ENCODE peak calls at places on chromosomes 12 and 14, in four cellular contexts. One of them, this sample, is unnamed.

GRCh38 chr14:97299661-97300060 is 502.5 kb downstream of the VRK1 start:
- DNase-seq in HCT116: no peak
- DNase-seq in HepG2: no peak
- DNase-seq in K562: no peak
- DNase-seq in this sample: no peak

GRCh38 chr12:24393105-24393504 is 443.6 kb upstream of the SOX5 start:
- DNase-seq in HCT116: no peak
- DNase-seq in HepG2: no peak
- DNase-seq in K562: no peak
- DNase-seq in this sample: no peak

GRCh38 chr12:96239711-96240234 is 45.6 kb downstream of the ELK3 start:
- DNase-seq in HCT116: no peak
- DNase-seq in HepG2: no peak
- DNase-seq in K562: no peak
- DNase-seq in this sample: no peak

GRCh38 chr12:25977047-25977446 is 18.6 kb downstream of the RASSF8 start:
- DNase-seq in HCT116: no peak
- DNase-seq in HepG2: no peak
- DNase-seq in K562: no peak
- DNase-seq in this sample: no peak

GRCh38 chr12:87311206-87311605 is 718.0 kb downstream of the C12orf50 start:
- DNase-seq in HCT116: no peak
- DNase-seq in HepG2: no peak
- DNase-seq in K562: no peak
- DNase-seq in this sample: no peak

GRCh38 chr14:101347893-101348777 is 213.2 kb upstream of the DIO3 start:
- DNase-seq in HCT116: no peak
- DNase-seq in HepG2: no peak
- DNase-seq in K562: no peak
- DNase-seq in this sample: no peak

GRCh38 chr14:102909911-102910310 is 12.6 kb upstream of the AMN start:
- DNase-seq in HCT116: no peak
- DNase-seq in HepG2: no peak
- DNase-seq in K562: no peak
- DNase-seq in this sample: no peak

GRCh38 chr14:77603654-77604270 is 12.7 kb downstream of the SPTLC2 start:
- DNase-seq in HCT116: no peak
- DNase-seq in HepG2: peak
- DNase-seq in K562: peak
- DNase-seq in this sample: no peak

GRCh38 chr14:33657478-33657877 is 293.4 kb downstream of the EGLN3 start:
- DNase-seq in HCT116: no peak
- DNase-seq in HepG2: no peak
- DNase-seq in K562: no peak
- DNase-seq in this sample: no peak

GRCh38 chr12:77940011-77940423 is 109.3 kb downstream of the NAV3 start:
- DNase-seq in HCT116: peak
- DNase-seq in HepG2: no peak
- DNase-seq in K562: no peak
- DNase-seq in this sample: peak

GRCh38 chr12:49098035-49098451 is 3.4 kb upstream of the DHH start:
- DNase-seq in HCT116: no peak
- DNase-seq in HepG2: peak
- DNase-seq in K562: peak
- DNase-seq in this sample: peak

GRCh38 chr14:20632831-20633771 is 8.4 kb downstream of the OR6S1 start:
- DNase-seq in HCT116: no peak
- DNase-seq in HepG2: peak
- DNase-seq in K562: peak
- DNase-seq in this sample: peak

GRCh38 chr14:97369901-97370300 is 572.7 kb downstream of the VRK1 start:
- DNase-seq in HCT116: no peak
- DNase-seq in HepG2: no peak
- DNase-seq in K562: no peak
- DNase-seq in this sample: no peak

GRCh38 chr12:105451211-105451610 is 120.7 kb downstream of the C12orf75 start:
- DNase-seq in HCT116: no peak
- DNase-seq in HepG2: no peak
- DNase-seq in K562: no peak
- DNase-seq in this sample: no peak

GRCh38 chr14:96256420-96256819 is 410 bp downstream of the BDKRB1 start:
- DNase-seq in HCT116: no peak
- DNase-seq in HepG2: no peak
- DNase-seq in K562: no peak
- DNase-seq in this sample: no peak

GRCh38 chr14:88553886-88554457 is 835 bp downstream of the PTPN21 start:
- DNase-seq in HCT116: no peak
- DNase-seq in HepG2: no peak
- DNase-seq in K562: no peak
- DNase-seq in this sample: no peak

GRCh38 chr12:107328442-107329133 is 235.2 kb upstream of the CRY1 start:
- DNase-seq in HCT116: no peak
- DNase-seq in HepG2: no peak
- DNase-seq in K562: no peak
- DNase-seq in this sample: no peak

GRCh38 chr12:117966511-117966910 is 2.3 kb downstream of the KSR2 start:
- DNase-seq in HCT116: no peak
- DNase-seq in HepG2: no peak
- DNase-seq in K562: no peak
- DNase-seq in this sample: no peak

GRCh38 chr12:44859998-44860689 is 16.0 kb downstream of the NELL2 start:
- DNase-seq in HCT116: no peak
- DNase-seq in HepG2: no peak
- DNase-seq in K562: no peak
- DNase-seq in this sample: no peak

GRCh38 chr14:102323102-102323501 is 3.6 kb downstream of the ZNF839 start:
- DNase-seq in HCT116: peak
- DNase-seq in HepG2: peak
- DNase-seq in K562: no peak
- DNase-seq in this sample: peak

GRCh38 chr14:89276424-89276975 is 140.5 kb downstream of the FOXN3 start:
- DNase-seq in HCT116: no peak
- DNase-seq in HepG2: no peak
- DNase-seq in K562: no peak
- DNase-seq in this sample: no peak

GRCh38 chr12:2179953-2180736 is 127.4 kb downstream of the CACNA1C start:
- DNase-seq in HCT116: peak
- DNase-seq in HepG2: no peak
- DNase-seq in K562: no peak
- DNase-seq in this sample: no peak

GRCh38 chr12:122203301-122203967 is at the start of gene B3GNT4:
- DNase-seq in HCT116: peak
- DNase-seq in HepG2: no peak
- DNase-seq in K562: peak
- DNase-seq in this sample: no peak

GRCh38 chr14:69263364-69263763 is 3.4 kb downstream of the GALNT16 start:
- DNase-seq in HCT116: no peak
- DNase-seq in HepG2: no peak
- DNase-seq in K562: no peak
- DNase-seq in this sample: no peak

GRCh38 chr14:63964063-63964462 is 111.3 kb downstream of the SYNE2 start:
- DNase-seq in HCT116: no peak
- DNase-seq in HepG2: no peak
- DNase-seq in K562: no peak
- DNase-seq in this sample: no peak

GRCh38 chr14:96299441-96299840 is 43.4 kb downstream of the BDKRB1 start:
- DNase-seq in HCT116: no peak
- DNase-seq in HepG2: no peak
- DNase-seq in K562: no peak
- DNase-seq in this sample: no peak

GRCh38 chr12:73632191-73632590 is 905.4 kb upstream of the ATXN7L3B start:
- DNase-seq in HCT116: no peak
- DNase-seq in HepG2: no peak
- DNase-seq in K562: no peak
- DNase-seq in this sample: no peak

GRCh38 chr12:109461049-109461845 is 15.9 kb downstream of the KCTD10 start:
- DNase-seq in HCT116: no peak
- DNase-seq in HepG2: peak
- DNase-seq in K562: peak
- DNase-seq in this sample: no peak

GRCh38 chr14:89383171-89383845 is 33.7 kb downstream of the FOXN3 start:
- DNase-seq in HCT116: no peak
- DNase-seq in HepG2: no peak
- DNase-seq in K562: no peak
- DNase-seq in this sample: no peak

GRCh38 chr14:25026476-25027137 is 23.3 kb downstream of the STXBP6 start:
- DNase-seq in HCT116: no peak
- DNase-seq in HepG2: no peak
- DNase-seq in K562: no peak
- DNase-seq in this sample: no peak

GRCh38 chr14:64438181-64438839 is 27.0 kb upstream of the AKAP5 start:
- DNase-seq in HCT116: peak
- DNase-seq in HepG2: no peak
- DNase-seq in K562: no peak
- DNase-seq in this sample: no peak

GRCh38 chr12:55927588-55928502 is at the start of gene PYM1:
- DNase-seq in HCT116: peak
- DNase-seq in HepG2: peak
- DNase-seq in K562: peak
- DNase-seq in this sample: peak

GRCh38 chr12:121223283-121223946 is 13.5 kb downstream of the P2RX4 start:
- DNase-seq in HCT116: no peak
- DNase-seq in HepG2: no peak
- DNase-seq in K562: no peak
- DNase-seq in this sample: no peak

DNA sequence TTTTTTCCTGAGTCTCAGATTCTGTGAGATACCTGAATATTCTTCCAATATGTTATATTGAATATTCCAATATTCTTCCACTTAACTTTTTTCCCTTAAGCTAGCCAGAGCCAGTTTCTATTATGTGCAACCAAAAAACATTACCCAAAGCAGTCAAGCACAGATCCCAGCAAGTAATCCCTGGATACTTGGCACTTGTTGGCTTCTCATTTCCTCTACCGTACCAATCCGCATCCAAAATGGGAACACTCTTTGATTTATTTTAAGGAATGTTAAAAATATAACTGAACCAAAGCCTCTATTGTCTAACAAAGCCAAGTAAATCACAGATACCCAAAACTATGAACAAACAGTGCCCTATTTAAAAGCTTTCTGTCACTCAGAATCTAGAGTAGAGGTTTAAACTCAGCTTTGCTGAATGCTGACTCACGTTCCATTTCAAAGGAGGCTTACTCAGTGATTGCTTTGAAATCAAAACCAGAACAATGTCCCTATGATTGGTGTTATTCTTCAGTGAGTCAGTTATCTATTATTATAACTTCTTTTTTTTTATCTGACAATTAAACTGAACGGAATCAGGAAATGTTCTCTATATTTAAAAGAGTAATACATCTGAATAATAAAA is 360.6 kb downstream of the CCDC91 start:
- DNase-seq in HCT116: peak
- DNase-seq in HepG2: peak
- DNase-seq in K562: no peak
- DNase-seq in this sample: no peak
- TF ChIP-seq TCF7L2 in HCT116: peak
- TF ChIP-seq TCF7L2 in HepG2: no peak
- TF ChIP-seq TCF7L2 in K562: no peak
- TF ChIP-seq TCF7L2 in this sample: no peak

DNA sequence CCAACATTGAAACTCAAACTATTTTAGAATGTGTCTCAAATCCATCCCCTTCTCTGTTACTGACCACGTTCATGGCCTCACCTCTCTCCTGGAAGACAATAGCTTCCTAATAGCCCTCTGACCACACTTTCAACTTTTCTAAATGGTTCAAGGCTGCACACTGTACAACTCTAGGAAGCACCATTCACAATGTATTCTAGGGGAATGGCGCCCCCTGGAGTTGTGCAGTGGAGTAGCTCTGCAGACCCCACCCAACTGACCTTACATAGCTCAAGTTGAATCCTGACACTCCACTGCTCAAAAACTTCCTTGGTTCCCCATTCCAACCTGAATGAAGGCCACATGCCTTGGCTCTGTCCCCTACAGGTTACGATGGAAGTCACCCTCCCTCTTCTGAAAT is 77.6 kb downstream of the GAS2L3 start:
- DNase-seq in HCT116: no peak
- DNase-seq in HepG2: no peak
- DNase-seq in K562: no peak
- DNase-seq in this sample: no peak
- TF ChIP-seq CTCF in HCT116: no peak
- TF ChIP-seq CTCF in HepG2: peak
- TF ChIP-seq CTCF in K562: no peak
- TF ChIP-seq CTCF in this sample: peak

DNA sequence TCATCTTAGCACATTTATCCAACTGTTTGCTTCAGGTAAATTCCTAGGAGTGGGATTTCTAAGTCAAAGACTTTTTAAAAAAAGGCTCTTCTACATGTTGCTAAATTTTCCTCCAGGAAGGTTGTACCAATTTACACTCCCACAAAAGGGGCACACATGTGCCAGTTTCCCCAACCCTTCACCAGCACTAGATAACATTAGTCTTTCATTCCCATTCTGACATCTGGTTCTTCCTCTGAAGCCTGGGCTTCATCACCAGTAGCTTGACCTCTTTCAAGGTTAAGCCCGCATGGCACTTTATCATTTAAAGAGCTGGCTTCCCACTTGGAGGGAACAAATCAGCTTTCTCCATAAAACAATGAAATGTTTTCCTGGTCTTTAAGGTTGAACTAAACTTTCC is 168.4 kb downstream of the MYRFL start:
- DNase-seq in HCT116: no peak
- DNase-seq in HepG2: no peak
- DNase-seq in K562: no peak
- DNase-seq in this sample: no peak
- TF ChIP-seq SIN3A in HCT116: no peak
- TF ChIP-seq SIN3A in HepG2: no peak
- TF ChIP-seq SIN3A in K562: no peak
- TF ChIP-seq SIN3A in this sample: no peak

DNA sequence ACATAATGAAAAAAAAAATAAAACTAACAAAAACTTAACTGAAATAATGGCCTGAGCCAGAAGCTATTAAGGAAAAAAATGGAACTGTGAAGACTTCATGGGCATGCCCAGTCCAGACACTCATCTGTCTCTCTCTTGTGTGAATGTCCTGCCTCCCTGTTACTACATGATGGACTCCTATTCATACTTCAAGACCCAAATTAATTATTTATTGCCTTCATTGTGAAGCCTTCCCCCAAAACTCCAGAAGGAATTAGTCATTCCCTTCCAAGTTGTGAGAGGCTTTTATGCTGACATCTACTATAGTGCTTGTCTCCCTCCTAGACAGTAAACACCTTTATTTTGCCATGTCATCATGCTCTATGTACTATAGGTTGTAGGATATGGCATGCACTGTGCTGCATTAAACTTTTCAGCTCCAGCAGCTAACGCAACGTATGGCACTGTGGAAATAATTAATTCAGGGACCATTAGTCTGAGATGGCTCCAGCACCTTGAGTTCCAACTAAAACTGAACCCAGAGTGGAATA is 25.0 kb upstream of the C12orf42 start:
- DNase-seq in HCT116: no peak
- DNase-seq in HepG2: no peak
- DNase-seq in K562: no peak
- DNase-seq in this sample: no peak
- TF ChIP-seq TCF7L2 in HCT116: no peak
- TF ChIP-seq TCF7L2 in HepG2: no peak
- TF ChIP-seq TCF7L2 in K562: no peak
- TF ChIP-seq TCF7L2 in this sample: no peak

GRCh38 chr12:12398026-12398859 is 41.4 kb downstream of the BORCS5 start:
- DNase-seq in HCT116: no peak
- DNase-seq in HepG2: peak
- DNase-seq in K562: no peak
- DNase-seq in this sample: peak
- TF ChIP-seq CTCF in HCT116: peak
- TF ChIP-seq CTCF in HepG2: no peak
- TF ChIP-seq CTCF in K562: no peak
- TF ChIP-seq CTCF in this sample: peak